ENCODE peak calls at places on chromosomes 13 and 19, in four cellular contexts. One of them, this sample, is unnamed.

GRCh38 chr19:20078696-20079095 is 896 bp downstream of the ZNF90 start:
- DNase-seq in upper lobe of left lung: peak; percentile 49
- DNase-seq in H9: no peak
- DNase-seq in epithelial cell of esophagus: peak; percentile 43
- DNase-seq in this sample: no peak

GRCh38 chr13:74052402-74052928 is 81.7 kb downstream of the KLF12 start:
- DNase-seq in H9: no peak
- DNase-seq in upper lobe of left lung: no peak
- DNase-seq in epithelial cell of esophagus: peak; percentile 33
- DNase-seq in this sample: no peak

GRCh38 chr19:40804783-40805242 is 5.8 kb downstream of the EGLN2 start:
- DNase-seq in epithelial cell of esophagus: no peak
- DNase-seq in H9: no peak
- DNase-seq in upper lobe of left lung: no peak
- DNase-seq in this sample: no peak

GRCh38 chr19:19568802-19569756 is 31.0 kb downstream of the CILP2 start:
- DNase-seq in H9: no peak
- DNase-seq in upper lobe of left lung: no peak
- DNase-seq in epithelial cell of esophagus: peak; percentile 25
- DNase-seq in this sample: no peak

GRCh38 chr13:21541980-21542379 is 62.0 kb downstream of the MICU2 start:
- DNase-seq in upper lobe of left lung: no peak
- DNase-seq in H9: no peak
- DNase-seq in epithelial cell of esophagus: no peak
- DNase-seq in this sample: no peak

GRCh38 chr13:74641586-74641985 is 507.4 kb upstream of the KLF12 start:
- DNase-seq in upper lobe of left lung: no peak
- DNase-seq in H9: no peak
- DNase-seq in epithelial cell of esophagus: peak; percentile 70
- DNase-seq in this sample: no peak

GRCh38 chr19:45324349-45324907 is 1.8 kb upstream of the CKM start:
- DNase-seq in H9: no peak
- DNase-seq in upper lobe of left lung: no peak
- DNase-seq in epithelial cell of esophagus: no peak
- DNase-seq in this sample: no peak

GRCh38 chr19:10289836-10290438 is at the start of gene ICAM5:
- DNase-seq in H9: peak; percentile 45
- DNase-seq in upper lobe of left lung: peak; percentile 93
- DNase-seq in epithelial cell of esophagus: peak; percentile 57
- DNase-seq in this sample: no peak

GRCh38 chr13:109778102-109778542 is 8.3 kb downstream of the IRS2 start:
- DNase-seq in upper lobe of left lung: no peak
- DNase-seq in epithelial cell of esophagus: peak; percentile 83
- DNase-seq in H9: no peak
- DNase-seq in this sample: no peak

GRCh38 chr13:92843549-92843948 is 383.1 kb upstream of the GPC6 start:
- DNase-seq in epithelial cell of esophagus: peak; percentile 59
- DNase-seq in upper lobe of left lung: no peak
- DNase-seq in H9: no peak
- DNase-seq in this sample: no peak

GRCh38 chr13:93721483-93721882 is 494.9 kb downstream of the GPC6 start:
- DNase-seq in H9: no peak
- DNase-seq in epithelial cell of esophagus: no peak
- DNase-seq in upper lobe of left lung: no peak
- DNase-seq in this sample: no peak

GRCh38 chr13:73338389-73338788 is 279.6 kb downstream of the KLF5 start:
- DNase-seq in epithelial cell of esophagus: peak; percentile 91
- DNase-seq in upper lobe of left lung: no peak
- DNase-seq in H9: no peak
- DNase-seq in this sample: no peak

GRCh38 chr13:36297259-36297599 is 385 bp downstream of the CCDC169 start:
- DNase-seq in H9: no peak
- DNase-seq in upper lobe of left lung: no peak
- DNase-seq in epithelial cell of esophagus: peak; percentile 42
- DNase-seq in this sample: no peak

GRCh38 chr13:99572921-99573320 is 71.6 kb downstream of the TM9SF2 start:
- DNase-seq in upper lobe of left lung: no peak
- DNase-seq in epithelial cell of esophagus: no peak
- DNase-seq in H9: no peak
- DNase-seq in this sample: no peak

GRCh38 chr19:49422407-49423277 is 599 bp downstream of the PTH2 start:
- DNase-seq in upper lobe of left lung: peak; percentile 91
- DNase-seq in epithelial cell of esophagus: peak; percentile 57
- DNase-seq in H9: peak; percentile 88
- DNase-seq in this sample: peak; percentile 62

GRCh38 chr19:45919678-45920077 is 5.1 kb upstream of the NANOS2 start:
- DNase-seq in H9: no peak
- DNase-seq in upper lobe of left lung: no peak
- DNase-seq in epithelial cell of esophagus: no peak
- DNase-seq in this sample: no peak

GRCh38 chr13:49354719-49355118 is 89.1 kb downstream of the CAB39L start:
- DNase-seq in epithelial cell of esophagus: no peak
- DNase-seq in upper lobe of left lung: no peak
- DNase-seq in H9: no peak
- DNase-seq in this sample: no peak

GRCh38 chr19:3987619-3988371 is 2.5 kb upstream of the EEF2 start:
- DNase-seq in upper lobe of left lung: peak; percentile 97
- DNase-seq in epithelial cell of esophagus: peak; percentile 76
- DNase-seq in H9: peak; percentile 83
- DNase-seq in this sample: peak; percentile 86

GRCh38 chr19:49890349-49891311 is 6.1 kb downstream of the IL4I1 start:
- DNase-seq in upper lobe of left lung: peak; percentile 91
- DNase-seq in H9: peak; percentile 88
- DNase-seq in epithelial cell of esophagus: peak; percentile 72
- DNase-seq in this sample: peak; percentile 37

GRCh38 chr13:42991892-42992584 is at the start of gene EPSTI1:
- DNase-seq in upper lobe of left lung: peak; percentile 92
- DNase-seq in H9: peak; percentile 60
- DNase-seq in epithelial cell of esophagus: peak; percentile 50
- DNase-seq in this sample: peak; percentile 68

GRCh38 chr19:18284710-18285430 is 3.4 kb upstream of the JUND start:
- DNase-seq in upper lobe of left lung: no peak
- DNase-seq in epithelial cell of esophagus: no peak
- DNase-seq in H9: no peak
- DNase-seq in this sample: no peak

GRCh38 chr13:68264692-68265091 is 1034.6 kb upstream of the PCDH9 start:
- DNase-seq in epithelial cell of esophagus: no peak
- DNase-seq in upper lobe of left lung: no peak
- DNase-seq in H9: no peak
- DNase-seq in this sample: no peak

GRCh38 chr13:68257111-68257842 is 1027.1 kb upstream of the PCDH9 start:
- DNase-seq in H9: no peak
- DNase-seq in epithelial cell of esophagus: no peak
- DNase-seq in upper lobe of left lung: no peak
- DNase-seq in this sample: no peak

DNA sequence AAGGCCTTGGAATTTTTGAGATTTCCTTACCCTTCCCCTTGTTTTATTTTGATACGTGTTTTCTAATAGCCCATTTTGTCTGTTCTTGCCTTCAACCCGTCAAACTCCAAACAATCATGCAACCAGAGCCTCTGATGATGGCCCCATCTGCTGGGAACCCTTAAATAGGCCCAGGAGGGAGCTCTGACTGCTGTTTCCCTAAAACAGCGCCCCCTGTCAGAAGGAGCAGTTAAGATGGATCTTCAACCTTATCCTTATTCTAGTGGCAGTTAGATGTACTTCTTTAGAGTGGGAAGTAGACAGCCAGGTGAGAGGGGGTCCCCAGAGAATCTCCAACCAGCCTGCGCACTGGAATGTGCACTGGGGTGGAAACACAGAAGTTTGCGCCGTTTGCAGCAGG is 1031.0 kb upstream of the PCDH9 start:
- DNase-seq in upper lobe of left lung: no peak
- DNase-seq in epithelial cell of esophagus: peak; percentile 5
- DNase-seq in H9: peak; percentile 58
- DNase-seq in this sample: no peak
- TF ChIP-seq CTCF in upper lobe of left lung: no peak
- TF ChIP-seq CTCF in epithelial cell of esophagus: no peak
- TF ChIP-seq CTCF in H9: peak; percentile 69
- TF ChIP-seq CTCF in this sample: no peak

DNA sequence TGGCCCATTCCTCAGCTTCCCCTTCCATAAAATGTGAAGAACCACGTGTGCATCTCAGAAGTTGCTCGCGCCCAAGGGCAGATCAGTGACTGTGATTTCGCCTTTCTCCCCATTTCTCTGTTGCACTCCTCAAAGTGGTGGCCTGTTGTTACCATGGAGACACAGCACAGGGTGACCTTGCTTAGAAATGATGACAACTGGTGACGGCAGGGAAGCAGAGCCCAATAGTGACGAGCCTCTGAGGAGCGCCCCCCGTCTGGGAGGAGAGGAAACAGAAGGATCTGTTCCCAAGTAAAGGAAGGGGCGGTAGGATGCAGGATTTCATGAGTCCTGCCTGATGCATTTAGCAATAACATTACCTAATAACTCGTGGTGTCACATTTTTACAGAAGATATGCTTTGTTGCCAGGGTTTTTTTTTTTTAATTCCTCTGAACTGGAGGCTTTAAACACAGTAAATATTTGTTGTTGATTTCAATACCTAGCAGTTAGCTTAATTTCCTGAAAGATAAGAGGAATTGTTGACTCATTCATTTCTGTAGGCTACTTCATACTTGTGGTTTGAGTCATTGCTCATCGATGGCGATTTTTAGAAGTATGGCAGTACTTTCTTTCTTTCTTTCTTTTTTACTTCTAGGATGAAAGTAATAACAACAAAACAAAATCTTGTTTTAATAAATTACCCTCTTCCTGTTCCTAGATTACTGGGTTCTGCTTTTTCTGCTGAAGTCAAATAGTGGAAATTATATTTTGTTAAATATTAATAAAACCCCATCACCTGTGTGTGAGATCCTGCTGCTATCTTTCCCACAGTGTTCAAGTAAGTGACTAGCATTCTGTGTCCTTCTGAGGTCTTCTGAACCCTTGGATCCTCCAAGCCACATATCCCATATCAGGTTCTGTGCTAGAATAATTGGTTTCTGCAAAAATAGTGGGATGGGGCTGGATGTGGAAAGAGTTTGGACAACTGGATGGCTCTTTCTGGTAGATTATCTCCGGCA is 36.0 kb downstream of the MBNL2 start:
- DNase-seq in epithelial cell of esophagus: peak; percentile 81
- DNase-seq in H9: peak; percentile 84
- DNase-seq in upper lobe of left lung: no peak
- DNase-seq in this sample: no peak
- TF ChIP-seq CTCF in epithelial cell of esophagus: no peak
- TF ChIP-seq CTCF in H9: peak; percentile 30
- TF ChIP-seq CTCF in upper lobe of left lung: no peak
- TF ChIP-seq CTCF in this sample: no peak

DNA sequence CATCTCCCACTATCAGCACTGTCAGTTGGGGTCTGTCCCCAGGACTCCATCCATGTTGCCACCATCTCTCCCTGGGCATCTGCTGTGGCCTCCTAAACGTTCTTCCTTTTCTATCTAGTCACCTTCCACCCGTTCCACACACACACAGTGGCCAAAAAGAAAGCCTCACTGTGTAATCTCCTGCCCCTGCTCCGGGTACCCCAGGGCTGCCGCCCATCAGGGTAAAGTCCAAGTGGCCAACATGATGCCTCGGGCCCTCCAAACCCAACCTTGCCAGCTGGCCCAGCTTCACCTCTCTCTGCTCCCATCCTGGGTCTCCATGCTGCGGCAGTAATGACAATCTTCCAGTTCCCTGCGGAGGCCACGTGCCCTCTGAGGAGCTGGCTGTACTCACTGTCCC is 29.4 kb upstream of the PEG3 start:
- DNase-seq in upper lobe of left lung: no peak
- DNase-seq in H9: no peak
- DNase-seq in epithelial cell of esophagus: no peak
- DNase-seq in this sample: no peak
- TF ChIP-seq CTCF in upper lobe of left lung: no peak
- TF ChIP-seq CTCF in H9: no peak
- TF ChIP-seq CTCF in epithelial cell of esophagus: no peak
- TF ChIP-seq CTCF in this sample: no peak

GRCh38 chr13:28636677-28637317 is 22.1 kb upstream of the POMP start:
- DNase-seq in epithelial cell of esophagus: peak; percentile 76
- DNase-seq in H9: peak; percentile 79
- DNase-seq in upper lobe of left lung: no peak
- DNase-seq in this sample: no peak
- TF ChIP-seq CTCF in epithelial cell of esophagus: peak; percentile 91
- TF ChIP-seq CTCF in H9: peak; percentile 91
- TF ChIP-seq CTCF in upper lobe of left lung: peak; percentile 84
- TF ChIP-seq CTCF in this sample: peak; percentile 52

DNA sequence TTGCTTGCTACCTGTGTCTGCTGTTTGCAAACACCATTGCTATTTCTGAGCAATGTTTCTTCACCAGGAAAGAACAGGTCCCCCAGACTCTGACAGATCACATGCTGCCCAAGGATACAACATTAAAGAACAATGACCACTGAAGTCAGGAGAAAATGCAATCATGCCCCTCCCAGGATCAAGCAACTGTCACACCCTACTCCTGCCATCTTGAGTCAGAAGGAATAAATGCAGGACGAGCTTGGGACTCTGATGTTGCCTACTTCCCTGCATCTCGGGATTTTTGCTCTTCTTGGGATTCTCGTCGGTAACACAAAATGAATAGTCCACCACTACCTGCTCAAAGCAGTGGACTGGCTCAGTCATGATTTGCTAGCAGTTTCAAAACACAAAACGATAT is 490.6 kb downstream of the COG6 start:
- DNase-seq in H9: peak; percentile 41
- DNase-seq in epithelial cell of esophagus: peak; percentile 22
- DNase-seq in upper lobe of left lung: no peak
- DNase-seq in this sample: no peak
- TF ChIP-seq CTCF in H9: peak; percentile 49
- TF ChIP-seq CTCF in epithelial cell of esophagus: peak; percentile 2
- TF ChIP-seq CTCF in upper lobe of left lung: no peak
- TF ChIP-seq CTCF in this sample: no peak